ENCODE peak calls at places on chromosomes 2 and 18, in ten cellular contexts. One of them, this sample, is unnamed. For H3K4me1, the result is how much of the 10 kb centered on the place peaks cover.

GRCh38 chr18:40882468-40882867 is 1072.6 kb upstream of the PIK3C3 start:
- DNase-seq in foreskin keratinocyte: no peak
- DNase-seq in astrocyte: no peak
- DNase-seq in heart left ventricle: no peak
- DNase-seq in A549: no peak
- DNase-seq in fibroblast of lung: no peak
- DNase-seq in IMR-90: no peak
- DNase-seq in upper lobe of left lung: no peak
- DNase-seq in neural progenitor cell: no peak
- DNase-seq in GM23338: no peak
- DNase-seq in this sample: no peak

GRCh38 chr2:30225131-30225762 is 6.1 kb upstream of the LBH start:
- DNase-seq in astrocyte: peak
- DNase-seq in IMR-90: peak
- DNase-seq in heart left ventricle: peak
- DNase-seq in foreskin keratinocyte: no peak
- DNase-seq in GM23338: no peak
- DNase-seq in neural progenitor cell: peak
- DNase-seq in A549: no peak
- DNase-seq in upper lobe of left lung: no peak
- DNase-seq in fibroblast of lung: peak
- DNase-seq in this sample: peak

GRCh38 chr2:31558401-31559295 is 22.1 kb downstream of the SRD5A2 start:
- DNase-seq in IMR-90: peak
- DNase-seq in GM23338: no peak
- DNase-seq in fibroblast of lung: peak
- DNase-seq in heart left ventricle: no peak
- DNase-seq in neural progenitor cell: no peak
- DNase-seq in A549: no peak
- DNase-seq in foreskin keratinocyte: peak
- DNase-seq in upper lobe of left lung: peak
- DNase-seq in astrocyte: peak
- DNase-seq in this sample: no peak

GRCh38 chr2:163341426-163341825 is 394.4 kb downstream of the FIGN start:
- DNase-seq in GM23338: no peak
- DNase-seq in fibroblast of lung: peak
- DNase-seq in IMR-90: peak
- DNase-seq in foreskin keratinocyte: peak
- DNase-seq in upper lobe of left lung: no peak
- DNase-seq in astrocyte: peak
- DNase-seq in heart left ventricle: no peak
- DNase-seq in neural progenitor cell: no peak
- DNase-seq in A549: no peak
- DNase-seq in this sample: no peak

GRCh38 chr2:71454221-71455010 is 1.1 kb downstream of the DYSF start:
- DNase-seq in heart left ventricle: peak
- DNase-seq in astrocyte: no peak
- DNase-seq in A549: no peak
- DNase-seq in IMR-90: no peak
- DNase-seq in neural progenitor cell: no peak
- DNase-seq in upper lobe of left lung: no peak
- DNase-seq in foreskin keratinocyte: no peak
- DNase-seq in GM23338: peak
- DNase-seq in fibroblast of lung: no peak
- DNase-seq in this sample: no peak

GRCh38 chr18:74841248-74841647 is 243.6 kb downstream of the ZNF407 start:
- DNase-seq in astrocyte: no peak
- DNase-seq in A549: no peak
- DNase-seq in upper lobe of left lung: no peak
- DNase-seq in fibroblast of lung: no peak
- DNase-seq in foreskin keratinocyte: no peak
- DNase-seq in neural progenitor cell: no peak
- DNase-seq in heart left ventricle: no peak
- DNase-seq in IMR-90: no peak
- DNase-seq in GM23338: no peak
- DNase-seq in this sample: no peak

GRCh38 chr2:194730266-194730665 is 926.8 kb upstream of the SLC39A10 start:
- DNase-seq in neural progenitor cell: no peak
- DNase-seq in heart left ventricle: no peak
- DNase-seq in foreskin keratinocyte: no peak
- DNase-seq in upper lobe of left lung: no peak
- DNase-seq in A549: no peak
- DNase-seq in astrocyte: no peak
- DNase-seq in GM23338: no peak
- DNase-seq in fibroblast of lung: no peak
- DNase-seq in IMR-90: no peak
- DNase-seq in this sample: no peak

GRCh38 chr2:86468162-86469033 is 27.2 kb downstream of the KDM3A start:
- DNase-seq in heart left ventricle: no peak
- DNase-seq in neural progenitor cell: no peak
- DNase-seq in foreskin keratinocyte: no peak
- DNase-seq in GM23338: no peak
- DNase-seq in astrocyte: no peak
- DNase-seq in IMR-90: no peak
- DNase-seq in fibroblast of lung: no peak
- DNase-seq in upper lobe of left lung: no peak
- DNase-seq in A549: no peak
- DNase-seq in this sample: no peak

GRCh38 chr2:68643874-68644485 is 601 bp downstream of the PROKR1 start:
- DNase-seq in upper lobe of left lung: no peak
- DNase-seq in IMR-90: no peak
- DNase-seq in fibroblast of lung: no peak
- DNase-seq in foreskin keratinocyte: no peak
- DNase-seq in astrocyte: no peak
- DNase-seq in A549: no peak
- DNase-seq in heart left ventricle: no peak
- DNase-seq in neural progenitor cell: no peak
- DNase-seq in GM23338: no peak
- DNase-seq in this sample: no peak

GRCh38 chr18:33020877-33021276 is 248.1 kb upstream of the KLHL14 start:
- DNase-seq in neural progenitor cell: no peak
- DNase-seq in fibroblast of lung: no peak
- DNase-seq in astrocyte: no peak
- DNase-seq in A549: no peak
- DNase-seq in heart left ventricle: no peak
- DNase-seq in IMR-90: no peak
- DNase-seq in GM23338: no peak
- DNase-seq in upper lobe of left lung: no peak
- DNase-seq in foreskin keratinocyte: no peak
- DNase-seq in this sample: no peak

GRCh38 chr2:235637906-235638305 is 144.1 kb downstream of the AGAP1 start:
- DNase-seq in foreskin keratinocyte: no peak
- DNase-seq in A549: no peak
- DNase-seq in neural progenitor cell: no peak
- DNase-seq in heart left ventricle: no peak
- DNase-seq in IMR-90: no peak
- DNase-seq in astrocyte: no peak
- DNase-seq in fibroblast of lung: no peak
- DNase-seq in upper lobe of left lung: no peak
- DNase-seq in GM23338: no peak
- DNase-seq in this sample: no peak

GRCh38 chr2:235636471-235637005 is 142.7 kb downstream of the AGAP1 start:
- DNase-seq in IMR-90: no peak
- DNase-seq in A549: no peak
- DNase-seq in fibroblast of lung: no peak
- DNase-seq in foreskin keratinocyte: no peak
- DNase-seq in upper lobe of left lung: no peak
- DNase-seq in GM23338: no peak
- DNase-seq in neural progenitor cell: no peak
- DNase-seq in heart left ventricle: no peak
- DNase-seq in astrocyte: no peak
- DNase-seq in this sample: no peak

GRCh38 chr2:235639387-235639786 is 145.5 kb downstream of the AGAP1 start:
- DNase-seq in fibroblast of lung: peak
- DNase-seq in upper lobe of left lung: peak
- DNase-seq in A549: no peak
- DNase-seq in astrocyte: peak
- DNase-seq in foreskin keratinocyte: peak
- DNase-seq in heart left ventricle: peak
- DNase-seq in IMR-90: peak
- DNase-seq in neural progenitor cell: no peak
- DNase-seq in GM23338: no peak
- DNase-seq in this sample: no peak

GRCh38 chr2:235639885-235640284 is 146.0 kb downstream of the AGAP1 start:
- DNase-seq in neural progenitor cell: no peak
- DNase-seq in A549: no peak
- DNase-seq in fibroblast of lung: no peak
- DNase-seq in upper lobe of left lung: no peak
- DNase-seq in astrocyte: no peak
- DNase-seq in GM23338: no peak
- DNase-seq in heart left ventricle: no peak
- DNase-seq in IMR-90: no peak
- DNase-seq in foreskin keratinocyte: no peak
- DNase-seq in this sample: no peak

GRCh38 chr2:235638541-235639192 is 144.8 kb downstream of the AGAP1 start:
- DNase-seq in A549: no peak
- DNase-seq in IMR-90: no peak
- DNase-seq in GM23338: peak
- DNase-seq in upper lobe of left lung: no peak
- DNase-seq in neural progenitor cell: peak
- DNase-seq in foreskin keratinocyte: no peak
- DNase-seq in fibroblast of lung: no peak
- DNase-seq in heart left ventricle: no peak
- DNase-seq in astrocyte: no peak
- DNase-seq in this sample: no peak
- TF ChIP-seq CTCF in A549: peak
- TF ChIP-seq CTCF in IMR-90: no peak
- TF ChIP-seq CTCF in GM23338: peak
- TF ChIP-seq CTCF in upper lobe of left lung: no peak
- TF ChIP-seq CTCF in neural progenitor cell: peak
- TF ChIP-seq CTCF in foreskin keratinocyte: no peak
- TF ChIP-seq CTCF in fibroblast of lung: no peak
- TF ChIP-seq CTCF in heart left ventricle: no peak
- TF ChIP-seq CTCF in astrocyte: no peak
- TF ChIP-seq CTCF in this sample: no peak

GRCh38 chr18:12321331-12321730 is 13.3 kb downstream of the TUBB6 start:
- DNase-seq in A549: no peak
- DNase-seq in neural progenitor cell: no peak
- DNase-seq in astrocyte: no peak
- DNase-seq in fibroblast of lung: no peak
- DNase-seq in IMR-90: no peak
- DNase-seq in upper lobe of left lung: no peak
- DNase-seq in GM23338: no peak
- DNase-seq in heart left ventricle: no peak
- DNase-seq in foreskin keratinocyte: no peak
- DNase-seq in this sample: no peak
- H3K4me1 ChIP-seq in A549: under half
- H3K4me1 ChIP-seq in neural progenitor cell: under half
- H3K4me1 ChIP-seq in astrocyte: under half
- H3K4me1 ChIP-seq in fibroblast of lung: under half
- H3K4me1 ChIP-seq in IMR-90: under half
- H3K4me1 ChIP-seq in upper lobe of left lung: under half
- H3K4me1 ChIP-seq in GM23338: under half
- H3K4me1 ChIP-seq in heart left ventricle: under half
- H3K4me1 ChIP-seq in foreskin keratinocyte: under half
- H3K4me1 ChIP-seq in this sample: under half

DNA sequence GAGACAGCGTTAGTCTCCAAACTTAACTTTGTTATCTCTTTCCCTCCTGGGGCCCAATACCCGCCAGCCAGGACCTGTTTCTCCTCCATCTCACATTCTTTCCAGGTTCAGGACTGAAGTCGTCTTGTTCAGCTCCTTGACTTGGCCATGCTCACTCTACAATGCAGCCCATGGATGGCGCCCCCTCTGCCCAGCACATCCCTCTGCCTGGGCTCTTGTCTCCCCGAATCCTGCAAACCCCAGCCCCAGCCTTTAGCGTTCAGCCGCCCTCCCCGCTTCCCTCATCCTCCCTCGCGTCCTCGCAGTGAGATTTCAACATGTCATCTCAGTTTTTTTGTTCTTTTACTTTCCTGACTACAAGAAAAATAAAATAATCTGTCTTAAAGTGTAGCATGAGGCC is 1.2 kb downstream of the FAM178B start:
- DNase-seq in A549: no peak
- DNase-seq in IMR-90: no peak
- DNase-seq in foreskin keratinocyte: no peak
- DNase-seq in GM23338: peak
- DNase-seq in neural progenitor cell: peak
- DNase-seq in heart left ventricle: no peak
- DNase-seq in fibroblast of lung: no peak
- DNase-seq in astrocyte: no peak
- DNase-seq in upper lobe of left lung: no peak
- DNase-seq in this sample: no peak
- TF ChIP-seq CTCF in A549: no peak
- TF ChIP-seq CTCF in IMR-90: no peak
- TF ChIP-seq CTCF in foreskin keratinocyte: no peak
- TF ChIP-seq CTCF in GM23338: peak
- TF ChIP-seq CTCF in neural progenitor cell: peak
- TF ChIP-seq CTCF in heart left ventricle: no peak
- TF ChIP-seq CTCF in fibroblast of lung: no peak
- TF ChIP-seq CTCF in astrocyte: no peak
- TF ChIP-seq CTCF in upper lobe of left lung: no peak
- TF ChIP-seq CTCF in this sample: no peak

GRCh38 chr2:9843229-9844035 is at the start of gene TAF1B:
- DNase-seq in heart left ventricle: peak
- DNase-seq in IMR-90: peak
- DNase-seq in neural progenitor cell: peak
- DNase-seq in upper lobe of left lung: peak
- DNase-seq in GM23338: peak
- DNase-seq in fibroblast of lung: peak
- DNase-seq in A549: peak
- DNase-seq in astrocyte: peak
- DNase-seq in foreskin keratinocyte: peak
- DNase-seq in this sample: peak

GRCh38 chr2:9846554-9846953 is 3.3 kb downstream of the TAF1B start:
- DNase-seq in heart left ventricle: no peak
- DNase-seq in neural progenitor cell: no peak
- DNase-seq in fibroblast of lung: peak
- DNase-seq in GM23338: no peak
- DNase-seq in A549: no peak
- DNase-seq in upper lobe of left lung: no peak
- DNase-seq in foreskin keratinocyte: peak
- DNase-seq in astrocyte: peak
- DNase-seq in IMR-90: peak
- DNase-seq in this sample: no peak

GRCh38 chr2:9842487-9843228 is 616 bp upstream of the TAF1B start:
- DNase-seq in GM23338: no peak
- DNase-seq in A549: no peak
- DNase-seq in astrocyte: no peak
- DNase-seq in upper lobe of left lung: no peak
- DNase-seq in fibroblast of lung: no peak
- DNase-seq in IMR-90: no peak
- DNase-seq in foreskin keratinocyte: no peak
- DNase-seq in heart left ventricle: no peak
- DNase-seq in neural progenitor cell: no peak
- DNase-seq in this sample: no peak

GRCh38 chr2:9844036-9844483 is 786 bp downstream of the TAF1B start:
- DNase-seq in A549: no peak
- DNase-seq in foreskin keratinocyte: no peak
- DNase-seq in IMR-90: peak
- DNase-seq in heart left ventricle: no peak
- DNase-seq in GM23338: peak
- DNase-seq in upper lobe of left lung: no peak
- DNase-seq in astrocyte: peak
- DNase-seq in fibroblast of lung: peak
- DNase-seq in neural progenitor cell: peak
- DNase-seq in this sample: peak

GRCh38 chr2:9844581-9844980 is 1.3 kb downstream of the TAF1B start:
- DNase-seq in upper lobe of left lung: no peak
- DNase-seq in heart left ventricle: no peak
- DNase-seq in astrocyte: peak
- DNase-seq in neural progenitor cell: no peak
- DNase-seq in foreskin keratinocyte: peak
- DNase-seq in A549: no peak
- DNase-seq in GM23338: no peak
- DNase-seq in IMR-90: peak
- DNase-seq in fibroblast of lung: peak
- DNase-seq in this sample: peak
- H3K4me1 ChIP-seq in upper lobe of left lung: under half
- H3K4me1 ChIP-seq in heart left ventricle: under half
- H3K4me1 ChIP-seq in astrocyte: under half
- H3K4me1 ChIP-seq in neural progenitor cell: under half
- H3K4me1 ChIP-seq in foreskin keratinocyte: under half
- H3K4me1 ChIP-seq in A549: under half
- H3K4me1 ChIP-seq in GM23338: under half
- H3K4me1 ChIP-seq in IMR-90: under half
- H3K4me1 ChIP-seq in fibroblast of lung: under half
- H3K4me1 ChIP-seq in this sample: under half